ENCODE peak calls at places on chromosome 9, in eight cellular contexts. I is uterus; U is right lobe of liver; J is progenitor cell of endocrine pancreas; T is neural crest cell; M is CD8-positive, alpha-beta T cell; Z is CD4-positive, alpha-beta T cell; Q is brain microvascular endothelial cell. C is an unnamed sample.

GRCh38 chr9:93244101-93244500 is 60.2 kb downstream of the WNK2 start:
- DNase-seq in I (no peak), U (no peak), J (no peak), T (no peak), M (no peak), Z (no peak), Q (no peak), C (peak; percentile 62)

GRCh38 chr9:95284152-95284551 is 33.4 kb downstream of the FANCC start:
- DNase-seq in I (no peak), U (no peak), J (no peak), T (no peak), M (no peak), Z (no peak), Q (no peak), C (no peak)

GRCh38 chr9:129509508-129509907 is 111.4 kb downstream of the C9orf50 start:
- DNase-seq in I (no peak), U (no peak), J (no peak), T (no peak), M (no peak), Z (no peak), Q (peak; percentile 89), C (no peak)

GRCh38 chr9:37446401-37446800 is 18.8 kb downstream of the ZBTB5 start:
- DNase-seq in I (no peak), U (peak; percentile 5), J (no peak), T (no peak), M (no peak), Z (no peak), Q (no peak), C (no peak)

GRCh38 chr9:3459076-3459475 is 66.7 kb downstream of the RFX3 start:
- DNase-seq in I (no peak), U (no peak), J (no peak), T (no peak), M (no peak), Z (no peak), Q (no peak), C (no peak)

GRCh38 chr9:99019523-99020331 is 76.0 kb downstream of the COL15A1 start:
- DNase-seq in I (no peak), U (no peak), J (no peak), T (no peak), M (no peak), Z (no peak), Q (peak; percentile 92), C (no peak)

GRCh38 chr9:70609542-70610286 is 195.3 kb upstream of the KLF9 start:
- DNase-seq in I (peak; percentile 72), U (no peak), J (no peak), T (no peak), M (no peak), Z (no peak), Q (peak; percentile 94), C (no peak)

GRCh38 chr9:114094971-114095370 is 4.1 kb downstream of the KIF12 start:
- DNase-seq in I (peak; percentile 10), U (peak; percentile 39), J (no peak), T (no peak), M (no peak), Z (no peak), Q (no peak), C (no peak)

GRCh38 chr9:95822583-95823431 is 52.7 kb upstream of the ERCC6L2 start:
- DNase-seq in I (no peak), U (no peak), J (no peak), T (no peak), M (no peak), Z (no peak), Q (peak; percentile 89), C (no peak)

GRCh38 chr9:134291961-134292871 is 34.0 kb upstream of the RXRA start:
- DNase-seq in I (no peak), U (no peak), J (no peak), T (no peak), M (no peak), Z (no peak), Q (no peak), C (no peak)

GRCh38 chr9:86098793-86099694 is at the start of gene GOLM1:
- DNase-seq in I (peak; percentile 45), U (no peak), J (peak; percentile 50), T (peak; percentile 54), M (peak; percentile 49), Z (no peak), Q (peak; percentile 22), C (no peak)

GRCh38 chr9:116279230-116279629 is 125.6 kb downstream of the PAPPA start:
- DNase-seq in I (no peak), U (no peak), J (no peak), T (peak; percentile 24), M (no peak), Z (no peak), Q (no peak), C (no peak)

GRCh38 chr9:15501803-15502202 is 9.0 kb downstream of the PSIP1 start:
- DNase-seq in I (no peak), U (no peak), J (no peak), T (no peak), M (no peak), Z (no peak), Q (no peak), C (no peak)

GRCh38 chr9:6715755-6716643 is 41.8 kb upstream of the KDM4C start:
- DNase-seq in I (peak; percentile 20), U (peak; percentile 92), J (peak; percentile 10), T (no peak), M (peak; percentile 79), Z (peak; percentile 44), Q (peak; percentile 4), C (no peak)

GRCh38 chr9:131627846-131628820 is 82.8 kb downstream of the PRRT1B start:
- DNase-seq in I (no peak), U (peak; percentile 88), J (no peak), T (no peak), M (peak; percentile 73), Z (peak; percentile 77), Q (peak; percentile 21), C (no peak)

GRCh38 chr9:89000973-89001916 is 10.0 kb downstream of the S1PR3 start:
- DNase-seq in I (peak; percentile 89), U (peak; percentile 87), J (peak; percentile 78), T (peak; percentile 94), M (peak; percentile 86), Z (peak; percentile 69), Q (peak; percentile 84), C (peak; percentile 73)
- TF ChIP-seq CTCF in I (peak; percentile 92), U (peak; percentile 81), J (peak; percentile 86), T (peak; percentile 88), M (peak; percentile 68), Z (peak; percentile 68), Q (peak; percentile 81), C (peak; percentile 83)

DNA sequence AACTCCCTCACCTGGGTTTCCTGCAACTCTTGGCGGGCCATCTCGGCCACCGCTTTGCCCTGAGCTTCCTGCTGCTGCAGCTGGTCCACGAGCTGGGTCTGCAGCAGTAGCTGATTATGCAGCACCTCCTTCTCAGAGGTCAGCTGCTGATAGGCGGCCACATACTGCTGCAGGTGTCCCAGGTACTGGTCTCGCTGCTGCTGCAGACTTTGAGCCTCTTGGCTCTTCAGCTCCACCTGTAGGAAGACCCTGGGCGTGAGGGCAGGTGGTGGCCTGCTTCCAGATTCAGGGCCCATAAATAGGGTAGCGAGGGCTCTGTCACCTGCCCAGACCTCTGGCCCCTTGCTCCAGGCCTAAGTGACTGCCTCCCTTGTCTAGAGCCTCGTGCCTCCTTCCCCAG is 16.7 kb downstream of the GOLGA2 start:
- DNase-seq in I (no peak), U (no peak), J (no peak), T (no peak), M (no peak), Z (no peak), Q (no peak), C (no peak)
- TF ChIP-seq CTCF in I (no peak), U (peak; percentile 14), J (no peak), T (no peak), M (no peak), Z (no peak), Q (peak; percentile 21), C (no peak)

DNA sequence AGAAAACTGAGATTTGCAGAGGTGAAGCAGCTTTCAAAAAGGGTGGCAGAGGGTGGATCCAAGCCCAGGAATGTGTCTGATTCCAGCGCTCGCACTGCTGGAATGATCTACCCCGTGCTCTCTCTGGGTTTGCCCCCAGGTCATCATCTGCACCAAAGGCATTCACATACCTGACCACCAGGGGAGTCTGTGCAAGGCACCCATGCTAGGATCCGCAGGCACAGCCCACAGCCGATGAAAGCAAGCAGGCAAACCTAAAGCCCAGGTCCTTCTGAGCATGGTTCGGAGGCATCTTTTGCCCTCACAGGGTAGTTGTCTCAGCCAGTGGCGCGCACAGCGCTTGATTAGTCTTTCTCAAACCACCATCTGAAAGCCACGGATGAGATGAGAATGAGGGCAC is 56.6 kb downstream of the TEK start:
- DNase-seq in I (no peak), U (no peak), J (peak; percentile 10), T (no peak), M (no peak), Z (no peak), Q (no peak), C (no peak)
- TF ChIP-seq CTCF in I (no peak), U (no peak), J (peak; percentile 52), T (peak; percentile 34), M (no peak), Z (no peak), Q (peak; percentile 24), C (no peak)

GRCh38 chr9:110192531-110193326 is 15.2 kb downstream of the C9orf152 start:
- DNase-seq in I (peak; percentile 63), U (no peak), J (no peak), T (no peak), M (no peak), Z (no peak), Q (peak; percentile 49), C (no peak)

GRCh38 chr9:110199643-110200042 is 8.3 kb downstream of the C9orf152 start:
- DNase-seq in I (no peak), U (no peak), J (no peak), T (no peak), M (no peak), Z (no peak), Q (no peak), C (no peak)

GRCh38 chr9:110202232-110202631 is 5.7 kb downstream of the C9orf152 start:
- DNase-seq in I (no peak), U (no peak), J (no peak), T (no peak), M (no peak), Z (no peak), Q (no peak), C (no peak)

GRCh38 chr9:110198357-110198756 is 9.6 kb downstream of the C9orf152 start:
- DNase-seq in I (no peak), U (no peak), J (no peak), T (no peak), M (no peak), Z (no peak), Q (no peak), C (no peak)

DNA sequence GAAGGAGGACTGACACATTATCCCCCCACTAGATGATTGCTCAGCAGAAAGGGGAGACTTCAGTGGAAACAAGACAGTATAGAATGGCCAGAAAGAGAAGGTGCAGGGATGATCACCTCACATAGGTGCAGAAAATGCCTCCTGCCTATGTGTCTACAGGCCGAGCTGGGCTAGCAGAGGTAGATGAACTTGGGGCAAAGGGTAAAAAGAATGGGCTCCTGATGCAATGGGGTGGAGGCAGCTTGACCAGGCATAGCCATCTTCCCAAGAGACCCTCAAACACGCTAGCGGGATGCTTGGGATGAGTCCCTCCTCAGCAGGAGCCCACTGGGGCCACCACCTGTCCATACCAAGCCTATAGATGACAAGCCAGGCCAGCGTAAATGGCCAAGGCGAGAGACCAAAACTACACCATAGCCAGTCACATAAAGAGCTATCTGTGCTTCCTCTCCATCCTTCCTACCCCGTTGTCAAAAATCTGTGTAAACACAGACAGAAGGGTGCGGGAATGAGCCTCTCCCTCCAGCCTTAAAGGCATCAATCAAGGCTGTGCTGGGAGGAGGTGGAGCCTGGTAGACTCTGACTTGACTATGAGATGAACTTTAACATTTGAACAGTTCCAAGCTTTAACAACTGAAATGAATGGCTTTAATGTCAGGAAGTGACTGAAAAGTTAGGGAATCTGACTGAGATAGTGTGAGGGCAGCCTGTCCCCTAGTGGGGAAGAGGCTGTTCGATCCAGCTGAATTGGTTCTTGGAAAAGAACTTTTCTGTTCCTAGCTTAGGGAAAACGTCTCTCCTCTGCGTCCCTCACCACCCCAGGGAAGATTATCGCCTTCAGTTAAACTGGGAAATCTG is 10.4 kb downstream of the C9orf152 start:
- DNase-seq in I (no peak), U (peak; percentile 54), J (no peak), T (no peak), M (no peak), Z (no peak), Q (no peak), C (no peak)
- TF ChIP-seq CTCF in I (peak; percentile 7), U (peak; percentile 61), J (no peak), T (no peak), M (no peak), Z (no peak), Q (peak; percentile 66), C (no peak)

C was measured in D721Med.